ENCODE peak calls at places on chromosome 1, in seven cellular contexts. V, R, L, Z, C, F and J are unnamed samples.

GRCh38 chr1:44842763-44843655 is at the start of gene PTCH2:
- DNase-seq in V (peak), R (no peak), L (no peak), Z (peak), C (peak), F (peak), J (peak)

GRCh38 chr1:94820918-94821317 is 761 bp downstream of the SLC44A3 start:
- DNase-seq in V (peak), R (no peak), L (no peak), Z (no peak), C (no peak), F (no peak), J (no peak)

GRCh38 chr1:16925635-16926490 is 4.1 kb downstream of the CROCC start:
- DNase-seq in V (no peak), R (no peak), L (no peak), Z (no peak), C (no peak), F (no peak), J (no peak)

GRCh38 chr1:218403300-218403699 is 58.2 kb downstream of the TGFB2 start:
- DNase-seq in V (no peak), R (no peak), L (no peak), Z (no peak), C (no peak), F (no peak), J (no peak)

GRCh38 chr1:20732071-20732587 is 374 bp downstream of the SH2D5 start:
- DNase-seq in V (peak), R (no peak), L (peak), Z (peak), C (peak), F (peak), J (peak)

GRCh38 chr1:6785721-6786505 is 659 bp downstream of the CAMTA1 start:
- DNase-seq in V (peak), R (peak), L (peak), Z (peak), C (peak), F (no peak), J (no peak)

GRCh38 chr1:62110198-62110817 is 84.3 kb upstream of the L1TD1 start:
- DNase-seq in V (peak), R (no peak), L (no peak), Z (no peak), C (no peak), F (no peak), J (no peak)

GRCh38 chr1:217562229-217562878 is 68.5 kb downstream of the GPATCH2 start:
- DNase-seq in V (no peak), R (no peak), L (no peak), Z (no peak), C (no peak), F (peak), J (no peak)

GRCh38 chr1:2352341-2353214 is 38.8 kb downstream of the MORN1 start:
- DNase-seq in V (no peak), R (no peak), L (no peak), Z (no peak), C (no peak), F (no peak), J (no peak)

GRCh38 chr1:101004666-101005065 is 20.9 kb downstream of the DPH5 start:
- DNase-seq in V (no peak), R (no peak), L (no peak), Z (no peak), C (no peak), F (no peak), J (no peak)

GRCh38 chr1:55262822-55263221 is 47.7 kb upstream of the USP24 start:
- DNase-seq in V (no peak), R (no peak), L (no peak), Z (no peak), C (no peak), F (no peak), J (no peak)